ENCODE peak calls at places on chromosome 16, in ten cellular contexts. N is NCI-H345, J is skeletal muscle cell, O is HCT116, E is NCI-H2107, S is C1 segment of cervical spinal cord, C is left colon, H is stomach, V is T-cell, M is NCI-H2171 treated with DMSO at 0.1 percent for 48 hours. L is an unnamed sample.

GRCh38 chr16:51607202-51607756 is 456.2 kb upstream of the SALL1 start:
- DNase-seq in N (no peak), J (no peak), O (no peak), E (no peak), S (no peak), C (no peak), H (no peak), V (no peak), M (no peak), L (no peak)

GRCh38 chr16:79127768-79128167 is 472.8 kb downstream of the MAF start:
- DNase-seq in N (no peak), J (no peak), O (no peak), E (no peak), S (no peak), C (no peak), H (no peak), V (no peak), M (no peak), L (no peak)

GRCh38 chr16:15643453-15644305 is 725 bp upstream of the MARF1 start:
- DNase-seq in N (peak), J (no peak), O (peak), E (no peak), S (peak), C (peak), H (no peak), V (peak), M (peak), L (peak)

GRCh38 chr16:7397901-7398300 is 65.3 kb downstream of the RBFOX1 start:
- DNase-seq in N (no peak), J (peak), O (no peak), E (no peak), S (no peak), C (no peak), H (no peak), V (no peak), M (no peak), L (no peak)

GRCh38 chr16:29710227-29711219 is 31.5 kb downstream of the QPRT start:
- DNase-seq in N (peak), J (peak), O (peak), E (no peak), S (no peak), C (no peak), H (no peak), V (no peak), M (peak), L (no peak)

GRCh38 chr16:89357055-89357454 is 133.3 kb downstream of the ANKRD11 start:
- DNase-seq in N (no peak), J (no peak), O (no peak), E (no peak), S (no peak), C (no peak), H (no peak), V (no peak), M (no peak), L (no peak)

GRCh38 chr16:27748868-27749546 is 199.1 kb downstream of the KATNIP start:
- DNase-seq in N (peak), J (no peak), O (peak), E (peak), S (no peak), C (peak), H (no peak), V (peak), M (peak), L (peak)

GRCh38 chr16:14232106-14232890 is 161.2 kb downstream of the MRTFB start:
- DNase-seq in N (peak), J (no peak), O (no peak), E (no peak), S (no peak), C (no peak), H (no peak), V (no peak), M (no peak), L (peak)

GRCh38 chr16:31452631-31453106 is 6.6 kb upstream of the ARMC5 start:
- DNase-seq in N (no peak), J (peak), O (no peak), E (no peak), S (no peak), C (no peak), H (no peak), V (no peak), M (no peak), L (no peak)

GRCh38 chr16:89257281-89257731 is 39.8 kb downstream of the ZNF778 start:
- DNase-seq in N (no peak), J (no peak), O (no peak), E (no peak), S (no peak), C (no peak), H (no peak), V (no peak), M (no peak), L (no peak)

GRCh38 chr16:66656547-66656946 is 40.0 kb downstream of the CMTM4 start:
- DNase-seq in N (no peak), J (peak), O (no peak), E (no peak), S (no peak), C (no peak), H (no peak), V (no peak), M (no peak), L (no peak)

GRCh38 chr16:85673529-85674417 is 15.0 kb downstream of the GINS2 start:
- DNase-seq in N (peak), J (peak), O (no peak), E (no peak), S (no peak), C (peak), H (peak), V (no peak), M (peak), L (peak)

GRCh38 chr16:9813665-9814064 is 368.6 kb downstream of the GRIN2A start:
- DNase-seq in N (no peak), J (no peak), O (no peak), E (no peak), S (no peak), C (no peak), H (no peak), V (no peak), M (no peak), L (no peak)

GRCh38 chr16:66440271-66440802 is 13.2 kb downstream of the BEAN1 start:
- DNase-seq in N (no peak), J (no peak), O (no peak), E (no peak), S (no peak), C (no peak), H (no peak), V (no peak), M (no peak), L (no peak)

GRCh38 chr16:1048442-1049112 is 24.0 kb upstream of the SSTR5 start:
- DNase-seq in N (peak), J (no peak), O (no peak), E (peak), S (peak), C (peak), H (peak), V (no peak), M (peak), L (peak)

GRCh38 chr16:84583995-84584394 is 33.9 kb downstream of the COTL1 start:
- DNase-seq in N (no peak), J (no peak), O (no peak), E (no peak), S (peak), C (no peak), H (no peak), V (no peak), M (no peak), L (no peak)

GRCh38 chr16:2535644-2536021 is 2.2 kb upstream of the PDPK1 start:
- DNase-seq in N (no peak), J (peak), O (no peak), E (no peak), S (no peak), C (peak), H (no peak), V (no peak), M (no peak), L (no peak)

GRCh38 chr16:72198641-72199250 is 26.8 kb upstream of the PMFBP1 start:
- DNase-seq in N (peak), J (no peak), O (no peak), E (no peak), S (no peak), C (no peak), H (no peak), V (no peak), M (no peak), L (no peak)

GRCh38 chr16:68083861-68084503 is 1.2 kb upstream of the NFATC3 start:
- DNase-seq in N (no peak), J (no peak), O (no peak), E (no peak), S (no peak), C (no peak), H (no peak), V (no peak), M (no peak), L (no peak)

GRCh38 chr16:82653550-82654511 is 27.1 kb downstream of the CDH13 start:
- DNase-seq in N (no peak), J (no peak), O (peak), E (no peak), S (no peak), C (no peak), H (no peak), V (peak), M (no peak), L (no peak)

GRCh38 chr16:85649978-85650863 is 37.1 kb downstream of the GSE1 start:
- DNase-seq in N (peak), J (no peak), O (no peak), E (peak), S (no peak), C (no peak), H (no peak), V (no peak), M (peak), L (no peak)

GRCh38 chr16:73560497-73560896 is 512.6 kb upstream of the ZFHX3 start:
- DNase-seq in N (no peak), J (no peak), O (no peak), E (no peak), S (no peak), C (no peak), H (no peak), V (no peak), M (peak), L (no peak)

GRCh38 chr16:57263585-57264351 is 18.7 kb downstream of the ARL2BP start:
- DNase-seq in N (no peak), J (no peak), O (no peak), E (no peak), S (no peak), C (no peak), H (no peak), V (no peak), M (no peak), L (no peak)

GRCh38 chr16:87945351-87946042 is 5.7 kb upstream of the BANP start:
- DNase-seq in N (peak), J (peak), O (peak), E (peak), S (peak), C (peak), H (peak), V (peak), M (peak), L (peak)

GRCh38 chr16:85910854-85911247 is 11.9 kb downstream of the IRF8 start:
- DNase-seq in N (no peak), J (no peak), O (no peak), E (no peak), S (no peak), C (no peak), H (no peak), V (no peak), M (no peak), L (no peak)

GRCh38 chr16:711084-711483 is 3.8 kb upstream of the METRN start:
- DNase-seq in N (no peak), J (no peak), O (no peak), E (no peak), S (no peak), C (no peak), H (no peak), V (no peak), M (no peak), L (no peak)

GRCh38 chr16:54742436-54742835 is 188.2 kb upstream of the IRX5 start:
- DNase-seq in N (no peak), J (no peak), O (no peak), E (no peak), S (no peak), C (no peak), H (no peak), V (no peak), M (no peak), L (no peak)

GRCh38 chr16:74623214-74623842 is 16.4 kb upstream of the GLG1 start:
- DNase-seq in N (no peak), J (no peak), O (no peak), E (no peak), S (no peak), C (no peak), H (peak), V (no peak), M (peak), L (no peak)

GRCh38 chr16:67917140-67917851 is 14.4 kb downstream of the CTRL start:
- DNase-seq in N (no peak), J (no peak), O (no peak), E (no peak), S (peak), C (no peak), H (no peak), V (no peak), M (peak), L (no peak)

GRCh38 chr16:75433732-75434413 is 570 bp upstream of the CFDP1 start:
- DNase-seq in N (peak), J (peak), O (no peak), E (peak), S (peak), C (peak), H (peak), V (no peak), M (peak), L (peak)

GRCh38 chr16:28093383-28093725 is 29.8 kb upstream of the GSG1L start:
- DNase-seq in N (no peak), J (no peak), O (no peak), E (no peak), S (no peak), C (no peak), H (no peak), V (no peak), M (no peak), L (no peak)

L was measured in NCI-H774.